ENCODE peak calls at places on chromosomes 6 and 20, in seven cellular contexts. D is stimulated activated CD4-positive, alpha-beta T cell treated with anti-CD3 and anti-CD28 coated beads, Interleukin-2, amount 100 ng/mL, for 48 hours; I is activated T-cell treated with anti-CD3 and anti-CD28 coated beads for 1 hour; Z is spleen; H is GM12865; T is suprapubic skin; C is neural progenitor cell. A is an unnamed sample.

GRCh38 chr20:48238326-48238725 is 453.0 kb upstream of the SULF2 start:
- DNase-seq in D (no peak), I (no peak), Z (no peak), H (no peak), T (no peak), C (no peak), A (no peak)

GRCh38 chr6:41598670-41599014 is 39.6 kb upstream of the MDFI start:
- DNase-seq in D (no peak), I (no peak), Z (no peak), H (no peak), T (no peak), C (no peak), A (no peak)

GRCh38 chr20:19749537-19749936 is 8.5 kb upstream of the RIN2 start:
- DNase-seq in D (no peak), I (no peak), Z (no peak), H (no peak), T (no peak), C (no peak), A (no peak)

GRCh38 chr6:47207261-47207660 is 102.4 kb downstream of the TNFRSF21 start:
- DNase-seq in D (no peak), I (no peak), Z (no peak), H (no peak), T (no peak), C (no peak), A (no peak)

GRCh38 chr6:127096167-127096566 is 22.3 kb upstream of the RSPO3 start:
- DNase-seq in D (no peak), I (no peak), Z (no peak), H (no peak), T (no peak), C (no peak), A (no peak)

GRCh38 chr6:29647927-29648642 is 8.8 kb upstream of the MOG start:
- DNase-seq in D (no peak), I (no peak), Z (no peak), H (no peak), T (no peak), C (peak), A (peak)

GRCh38 chr6:33977606-33978438 is 168.1 kb downstream of the GRM4 start:
- DNase-seq in D (no peak), I (no peak), Z (peak), H (no peak), T (peak), C (no peak), A (peak)

GRCh38 chr20:1861347-1861987 is 33.7 kb upstream of the SIRPA start:
- DNase-seq in D (no peak), I (no peak), Z (no peak), H (no peak), T (no peak), C (no peak), A (no peak)